ENCODE peak calls at places on chromosomes 11 and 22, in eight cellular contexts. X is choroid plexus epithelial cell, K is tibial nerve, G is H9, O is RWPE1, L is adrenal gland, I is brain microvascular endothelial cell, B is MCF 10A. R is an unnamed sample.

GRCh38 chr22:45686842-45687241 is 15.2 kb downstream of the ATXN10 start:
- DNase-seq in O (no peak), B (no peak), I (no peak), X (no peak), L (no peak), G (no peak), K (no peak), R (no peak)

GRCh38 chr11:92670293-92670890 is 299.1 kb upstream of the MTNR1B start:
- DNase-seq in O (no peak), I (no peak), X (no peak), G (no peak), K (no peak), B (no peak), L (no peak), R (peak; percentile 3)

GRCh38 chr22:44260216-44261035 is 52.3 kb downstream of the SHISAL1 start:
- DNase-seq in G (peak; percentile 10), O (no peak), L (no peak), X (no peak), K (no peak), I (no peak), B (no peak), R (no peak)

GRCh38 chr22:41197808-41198585 is 7.1 kb upstream of the L3MBTL2 start:
- DNase-seq in L (peak; percentile 45), B (no peak), O (no peak), X (no peak), G (no peak), K (no peak), I (no peak), R (peak; percentile 34)

GRCh38 chr11:7673724-7674434 is 579 bp upstream of the CYB5R2 start:
- DNase-seq in X (peak; percentile 43), K (no peak), L (no peak), I (no peak), B (no peak), O (no peak), G (peak; percentile 87), R (peak; percentile 55)

GRCh38 chr11:95100856-95101507 is 11.3 kb downstream of the ENDOD1 start:
- DNase-seq in K (no peak), I (no peak), O (no peak), B (no peak), G (no peak), L (no peak), X (no peak), R (no peak)

GRCh38 chr11:68436985-68437926 is 23.3 kb upstream of the PPP6R3 start:
- DNase-seq in B (peak; percentile 51), X (peak; percentile 73), L (peak; percentile 54), K (no peak), O (peak; percentile 40), G (no peak), I (peak; percentile 79), R (no peak)

GRCh38 chr11:70486731-70487130 is 88.4 kb downstream of the CTTN start:
- DNase-seq in G (no peak), K (no peak), O (no peak), L (no peak), X (no peak), B (no peak), I (no peak), R (no peak)

GRCh38 chr11:65418431-65418680 is 4.2 kb upstream of the NEAT1 start:
- DNase-seq in O (no peak), B (no peak), K (no peak), I (no peak), X (no peak), L (peak; percentile 76), G (no peak), R (no peak)

GRCh38 chr22:38716827-38717226 is 11.1 kb downstream of the GTPBP1 start:
- DNase-seq in B (no peak), I (no peak), G (no peak), K (no peak), O (no peak), X (no peak), L (no peak), R (no peak)

GRCh38 chr22:38719196-38719595 is 13.5 kb downstream of the GTPBP1 start:
- DNase-seq in B (no peak), X (no peak), G (no peak), O (no peak), K (no peak), I (no peak), L (no peak), R (no peak)

GRCh38 chr22:38717244-38717643 is 11.5 kb downstream of the GTPBP1 start:
- DNase-seq in G (no peak), O (no peak), K (no peak), B (no peak), X (no peak), I (no peak), L (no peak), R (no peak)

GRCh38 chr22:38720350-38720749 is 14.6 kb downstream of the GTPBP1 start:
- DNase-seq in X (no peak), I (no peak), G (no peak), L (no peak), K (no peak), B (no peak), O (no peak), R (no peak)

GRCh38 chr22:38718414-38718813 is 12.7 kb downstream of the GTPBP1 start:
- DNase-seq in L (peak; percentile 89), I (peak; percentile 72), O (peak; percentile 87), G (no peak), B (peak; percentile 91), X (peak; percentile 62), K (no peak), R (no peak)
- TF ChIP-seq CTCF in L (peak; percentile 86), I (peak; percentile 81), O (peak; percentile 56), G (peak; percentile 59), B (peak; percentile 66), X (peak; percentile 65), K (peak; percentile 62), R (no peak)

GRCh38 chr22:42692239-42693054 is 28.2 kb downstream of the A4GALT start:
- DNase-seq in I (no peak), G (no peak), B (no peak), O (no peak), K (no peak), X (no peak), L (no peak), R (no peak)
- TF ChIP-seq CTCF in I (no peak), G (peak; percentile 47), B (no peak), O (no peak), K (no peak), X (no peak), L (no peak), R (no peak)

DNA sequence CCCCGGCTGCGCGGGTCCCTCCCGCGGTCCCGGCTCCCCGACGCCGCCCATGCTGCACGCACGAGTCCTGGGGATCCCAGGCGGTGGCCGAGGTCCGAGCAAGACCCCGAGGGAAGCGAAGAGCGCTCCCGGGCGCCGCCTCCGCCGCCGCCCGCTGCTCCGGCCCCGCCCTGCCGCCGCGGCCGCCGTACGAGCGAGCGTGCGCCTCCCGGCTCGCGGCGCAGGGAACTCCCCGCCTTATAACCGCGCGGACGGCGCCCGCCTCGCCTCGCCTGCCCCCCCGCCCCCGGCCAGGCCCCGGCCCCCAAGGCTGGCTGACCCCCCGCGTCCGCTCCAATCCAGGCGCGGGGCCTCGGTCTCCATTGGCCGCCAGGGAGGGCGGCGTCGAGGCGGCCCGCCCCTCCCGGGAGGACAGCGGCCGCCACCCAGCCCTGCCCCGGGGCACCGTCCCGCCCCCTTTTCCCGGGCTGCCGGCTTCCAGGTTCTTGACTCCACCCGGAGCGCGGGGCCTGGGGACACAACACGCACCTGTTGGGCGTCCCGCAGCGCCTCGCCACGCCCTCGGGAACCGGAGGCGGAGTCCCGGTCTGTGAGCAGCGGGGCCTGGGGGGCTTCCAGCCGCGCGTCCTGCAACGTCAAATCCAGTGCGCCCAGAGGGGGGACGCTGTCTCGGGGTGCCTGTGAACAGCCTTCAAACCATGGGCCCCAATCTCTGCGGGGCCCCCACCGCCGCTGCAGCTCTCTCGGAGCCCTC is at the start of gene FADS3:
- DNase-seq in K (peak; percentile 85), L (peak; percentile 92), O (peak; percentile 75), X (peak; percentile 65), B (peak; percentile 77), I (no peak), G (peak; percentile 96), R (peak; percentile 90)
- TF ChIP-seq CTCF in K (no peak), L (no peak), O (no peak), X (no peak), B (no peak), I (peak; percentile 36), G (peak; percentile 17), R (no peak)

GRCh38 chr11:60869451-60869825 is 2.1 kb downstream of the ZP1 start:
- DNase-seq in L (no peak), O (no peak), G (no peak), I (no peak), B (no peak), K (no peak), X (no peak), R (no peak)

GRCh38 chr11:60864856-60865513 is 2.4 kb upstream of the ZP1 start:
- DNase-seq in K (no peak), X (no peak), I (no peak), O (no peak), L (no peak), B (no peak), G (no peak), R (no peak)

GRCh38 chr11:60868682-60869450 is 1.5 kb downstream of the ZP1 start:
- DNase-seq in O (no peak), B (no peak), G (no peak), L (no peak), I (no peak), X (no peak), K (no peak), R (no peak)

GRCh38 chr11:60867871-60868681 is 734 bp downstream of the ZP1 start:
- DNase-seq in G (no peak), O (no peak), X (no peak), L (no peak), I (no peak), B (no peak), K (no peak), R (no peak)

GRCh38 chr11:60866911-60867870 is at the start of gene ZP1:
- DNase-seq in K (peak; percentile 41), L (no peak), B (no peak), G (no peak), O (no peak), I (no peak), X (no peak), R (peak; percentile 36)
- TF ChIP-seq CTCF in K (no peak), L (no peak), B (no peak), G (no peak), O (no peak), I (no peak), X (no peak), R (no peak)

GRCh38 chr11:63573881-63574855 is 11.0 kb upstream of the PLAAT2 start:
- DNase-seq in X (peak; percentile 96), B (peak; percentile 41), I (peak; percentile 87), G (peak; percentile 31), O (peak; percentile 20), K (no peak), L (peak; percentile 47), R (no peak)
- TF ChIP-seq CTCF in X (peak; percentile 53), B (no peak), I (peak; percentile 23), G (no peak), O (no peak), K (no peak), L (no peak), R (no peak)

R was measured in nephron progenitor cell.